ENCODE peak calls at places on chromosome 4, in five cellular contexts. F, L, W, V and Y are unnamed samples.

GRCh38 chr4:102501176-102501634 is at the start of gene NFKB1:
- DNase-seq in L (peak), F (peak), V (peak), W (peak), Y (peak)

GRCh38 chr4:71765837-71766236 is 18.0 kb downstream of the GC start:
- DNase-seq in L (no peak), V (no peak), F (no peak), W (no peak), Y (no peak)

GRCh38 chr4:43133566-43133965 is 241.1 kb downstream of the GRXCR1 start:
- DNase-seq in F (no peak), V (no peak), L (no peak), W (no peak), Y (no peak)

GRCh38 chr4:78656968-78657445 is 105.4 kb downstream of the ANXA3 start:
- DNase-seq in F (no peak), V (peak), W (no peak), L (no peak), Y (no peak)

GRCh38 chr4:23888421-23889319 is 1.2 kb downstream of the PPARGC1A start:
- DNase-seq in F (no peak), V (no peak), W (peak), L (peak), Y (peak)

GRCh38 chr4:78168029-78168428 is 110.9 kb downstream of the FRAS1 start:
- DNase-seq in W (peak), F (no peak), V (no peak), L (no peak), Y (peak)

GRCh38 chr4:173001571-173001970 is 167.0 kb upstream of the GALNT7 start:
- DNase-seq in F (no peak), W (no peak), V (no peak), L (no peak), Y (no peak)

GRCh38 chr4:8689741-8690140 is 97.2 kb downstream of the CPZ start:
- DNase-seq in F (no peak), L (no peak), V (no peak), W (no peak), Y (no peak)

GRCh38 chr4:127579821-127580220 is 52.9 kb upstream of the INTU start:
- DNase-seq in W (no peak), F (no peak), L (no peak), V (no peak), Y (no peak)

GRCh38 chr4:119238068-119238722 is 25.7 kb downstream of the USP53 start:
- DNase-seq in V (no peak), F (no peak), W (no peak), L (no peak), Y (no peak)

GRCh38 chr4:7822858-7823257 is 116.8 kb downstream of the AFAP1 start:
- DNase-seq in L (no peak), F (no peak), W (no peak), V (no peak), Y (no peak)

GRCh38 chr4:158168606-158169005 is 4.2 kb downstream of the GASK1B start:
- DNase-seq in W (no peak), F (no peak), V (no peak), L (no peak), Y (no peak)

GRCh38 chr4:118942465-118942864 is 53.8 kb downstream of the SYNPO2 start:
- DNase-seq in V (no peak), W (no peak), F (no peak), L (no peak), Y (no peak)

GRCh38 chr4:52560844-52561280 is 98.2 kb downstream of the USP46 start:
- DNase-seq in L (no peak), V (no peak), F (no peak), W (peak), Y (no peak)

GRCh38 chr4:142960134-142960533 is 114.0 kb upstream of the INPP4B start:
- DNase-seq in V (peak), W (peak), L (no peak), F (no peak), Y (peak)

GRCh38 chr4:16642897-16643296 is 255.5 kb downstream of the LDB2 start:
- DNase-seq in V (no peak), L (no peak), F (no peak), W (no peak), Y (no peak)

GRCh38 chr4:89158884-89159503 is 47.7 kb downstream of the TIGD2 start:
- DNase-seq in F (no peak), W (peak), L (peak), V (peak), Y (no peak)

GRCh38 chr4:2537011-2537830 is 774 bp downstream of the FAM193A start:
- DNase-seq in V (peak), L (peak), W (peak), F (peak), Y (peak)

GRCh38 chr4:159400782-159401712 is 298.2 kb downstream of the RAPGEF2 start:
- DNase-seq in F (no peak), V (no peak), L (no peak), W (no peak), Y (no peak)

GRCh38 chr4:126267689-126268088 is 952.9 kb downstream of the FAT4 start:
- DNase-seq in V (no peak), L (no peak), W (no peak), F (no peak), Y (no peak)

GRCh38 chr4:13980317-13980716 is 352.8 kb upstream of the BOD1L1 start:
- DNase-seq in V (no peak), F (no peak), W (no peak), L (no peak), Y (no peak)

GRCh38 chr4:174521800-174522182 is 497 bp downstream of the HPGD start:
- DNase-seq in V (no peak), L (peak), F (no peak), W (no peak), Y (no peak)

GRCh38 chr4:159378056-159378616 is 275.3 kb downstream of the RAPGEF2 start:
- DNase-seq in L (no peak), F (no peak), W (no peak), V (no peak), Y (no peak)

GRCh38 chr4:40516651-40517050 is 113.0 kb downstream of the RBM47 start:
- DNase-seq in W (no peak), F (no peak), V (no peak), L (no peak), Y (no peak)

GRCh38 chr4:101280866-101281600 is 66.3 kb downstream of the PPP3CA start:
- DNase-seq in L (no peak), F (no peak), W (no peak), V (no peak), Y (no peak)

GRCh38 chr4:1245481-1246051 is 3.4 kb downstream of the CTBP1 start:
- DNase-seq in V (no peak), F (no peak), L (no peak), W (no peak), Y (no peak)

GRCh38 chr4:24274401-24275035 is 309.8 kb downstream of the DHX15 start:
- DNase-seq in F (no peak), V (no peak), W (no peak), L (no peak), Y (no peak)

GRCh38 chr4:1720163-1720983 is 750 bp downstream of the TMEM129 start:
- DNase-seq in L (peak), W (peak), F (no peak), V (peak), Y (peak)

GRCh38 chr4:55554453-55555030 is 7.8 kb upstream of the CLOCK start:
- DNase-seq in F (no peak), L (peak), W (peak), V (peak), Y (no peak)

GRCh38 chr4:130336585-130337217 is 1240.7 kb downstream of the C4orf33 start:
- DNase-seq in F (no peak), W (peak), L (peak), V (peak), Y (no peak)